ENCODE peak calls at places on chromosome X, in eight cellular contexts. X is left lung; Q is Right ventricle myocardium superior; N is right lobe of liver; G is activated T-cell treated with anti-CD3 and anti-CD28 coated beads, Interleukin-2, amount 50 U/mL, for 72 hours; P is activated CD8-positive, alpha-beta memory T cell treated with anti-CD3 and anti-CD28 coated beads, Interleukin-2, amount 10 ng/mL, durations not matched to agents 7 days and 5 days; M is gastrocnemius medialis; W is IMR-90. D is an unnamed sample.

GRCh38 chrX:17459596-17459995 is 84.6 kb downstream of the NHS start:
- ATAC-seq in X (peak; percentile 32), Q (no peak), N (no peak), G (no peak), P (no peak), M (no peak), W (peak; percentile 46), D (no peak)

GRCh38 chrX:30215357-30215843 is at the start of gene MAGEB2:
- ATAC-seq in X (no peak), Q (no peak), N (no peak), G (no peak), P (no peak), M (no peak), W (no peak), D (no peak)

GRCh38 chrX:103954259-103954658 is 8.2 kb upstream of the TMSB15B start:
- ATAC-seq in X (no peak), Q (no peak), N (no peak), G (no peak), P (no peak), M (no peak), W (no peak), D (no peak)

GRCh38 chrX:139530550-139530949 is at the start of gene F9:
- ATAC-seq in X (no peak), Q (no peak), N (peak; percentile 91), G (no peak), P (no peak), M (no peak), W (no peak), D (no peak)

GRCh38 chrX:93695981-93696380 is 22.0 kb downstream of the FAM133A start:
- ATAC-seq in X (no peak), Q (no peak), N (no peak), G (no peak), P (no peak), M (no peak), W (no peak), D (no peak)

GRCh38 chrX:54933150-54933826 is 12.7 kb downstream of the TRO start:
- ATAC-seq in X (no peak), Q (no peak), N (no peak), G (no peak), P (no peak), M (peak; percentile 60), W (no peak), D (no peak)

GRCh38 chrX:150017868-150018267 is 79.6 kb upstream of the EOLA2 start:
- ATAC-seq in X (no peak), Q (no peak), N (no peak), G (peak; percentile 24), P (no peak), M (no peak), W (no peak), D (no peak)

GRCh38 chrX:136189222-136189621 is 41.9 kb downstream of the FHL1 start:
- ATAC-seq in X (no peak), Q (peak; percentile 21), N (peak; percentile 69), G (no peak), P (no peak), M (no peak), W (no peak), D (no peak)

GRCh38 chrX:109886122-109886761 is 116.7 kb upstream of the TMEM164 start:
- ATAC-seq in X (peak; percentile 58), Q (no peak), N (peak; percentile 72), G (no peak), P (no peak), M (no peak), W (peak; percentile 30), D (no peak)